ENCODE peak calls at places on chromosomes 13 and 19, in four cellular contexts. One of them, this sample, is unnamed.

GRCh38 chr19:56297010-56297409 is 17.6 kb downstream of the ZSCAN5A start:
- DNase-seq in IMR-90: no peak
- DNase-seq in GM23338: no peak
- DNase-seq in psoas muscle: no peak
- DNase-seq in this sample: no peak

GRCh38 chr19:15640294-15640903 is at the start of gene CYP4F3:
- DNase-seq in IMR-90: no peak
- DNase-seq in GM23338: no peak
- DNase-seq in psoas muscle: no peak
- DNase-seq in this sample: no peak

GRCh38 chr13:30510091-30510490 is 44.4 kb upstream of the HMGB1 start:
- DNase-seq in IMR-90: no peak
- DNase-seq in GM23338: no peak
- DNase-seq in psoas muscle: no peak
- DNase-seq in this sample: no peak

GRCh38 chr19:2523630-2524311 is 47.8 kb downstream of the GADD45B start:
- DNase-seq in IMR-90: peak; percentile 41
- DNase-seq in GM23338: peak; percentile 60
- DNase-seq in psoas muscle: no peak
- DNase-seq in this sample: no peak

GRCh38 chr19:35031072-35031881 is 1.0 kb downstream of the SCN1B start:
- DNase-seq in IMR-90: peak; percentile 18
- DNase-seq in GM23338: peak; percentile 71
- DNase-seq in psoas muscle: peak; percentile 87
- DNase-seq in this sample: peak; percentile 49

GRCh38 chr13:113833111-113833830 is 30.6 kb downstream of the GAS6 start:
- DNase-seq in IMR-90: no peak
- DNase-seq in GM23338: no peak
- DNase-seq in psoas muscle: peak; percentile 45
- DNase-seq in this sample: no peak

GRCh38 chr13:26480246-26480855 is 77.1 kb upstream of the WASF3 start:
- DNase-seq in IMR-90: peak; percentile 55
- DNase-seq in GM23338: no peak
- DNase-seq in psoas muscle: no peak
- DNase-seq in this sample: no peak

GRCh38 chr13:113723400-113724015 is 35.5 kb upstream of the TMEM255B start:
- DNase-seq in IMR-90: no peak
- DNase-seq in GM23338: no peak
- DNase-seq in psoas muscle: no peak
- DNase-seq in this sample: no peak

GRCh38 chr19:5485286-5485636 is 30.0 kb downstream of the ZNRF4 start:
- DNase-seq in IMR-90: no peak
- DNase-seq in GM23338: no peak
- DNase-seq in psoas muscle: no peak
- DNase-seq in this sample: no peak

GRCh38 chr13:34863360-34864135 is 78.5 kb upstream of the NBEA start:
- DNase-seq in IMR-90: peak; percentile 75
- DNase-seq in GM23338: no peak
- DNase-seq in psoas muscle: no peak
- DNase-seq in this sample: no peak

DNA sequence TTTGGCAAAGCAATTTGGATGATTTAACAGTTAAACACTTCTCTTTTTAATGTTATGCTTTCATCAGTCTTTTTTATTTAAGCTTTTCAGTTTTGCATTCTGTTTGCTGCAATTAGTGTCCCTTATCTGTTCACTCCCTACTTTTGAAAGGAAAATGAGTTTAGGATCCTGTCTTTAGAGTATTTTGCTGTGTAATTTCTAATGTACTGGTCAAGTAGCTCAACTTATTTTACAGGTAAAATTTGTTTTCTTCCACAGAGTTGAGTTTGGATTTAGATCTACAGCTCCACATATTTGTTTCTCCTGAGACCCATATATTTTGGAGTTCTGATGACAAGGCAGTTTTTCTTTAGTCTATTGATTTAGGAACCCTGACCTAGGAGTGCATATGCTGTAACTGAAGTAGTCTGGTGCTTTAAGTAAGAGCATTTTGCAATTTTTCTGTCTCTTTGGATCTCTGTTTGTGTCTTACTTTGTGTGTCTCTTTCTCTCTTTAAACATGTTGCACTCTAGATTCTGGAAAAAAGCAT is 19.4 kb upstream of the SPRY2 start:
- DNase-seq in IMR-90: no peak
- DNase-seq in GM23338: no peak
- DNase-seq in psoas muscle: no peak
- DNase-seq in this sample: no peak
- H3K4me3 ChIP-seq in IMR-90: no peak overlapping the region
- H3K4me3 ChIP-seq in GM23338: peak overlapping the region; percentile 38
- H3K4me3 ChIP-seq in psoas muscle: no peak overlapping the region
- H3K4me3 ChIP-seq in this sample: no peak overlapping the region

GRCh38 chr19:18562086-18562485 is 4.4 kb downstream of the KXD1 start:
- DNase-seq in IMR-90: no peak
- DNase-seq in GM23338: no peak
- DNase-seq in psoas muscle: peak; percentile 66
- DNase-seq in this sample: no peak

GRCh38 chr19:18559685-18560084 is 2.0 kb downstream of the KXD1 start:
- DNase-seq in IMR-90: no peak
- DNase-seq in GM23338: no peak
- DNase-seq in psoas muscle: no peak
- DNase-seq in this sample: no peak

GRCh38 chr19:18558595-18558994 is 925 bp downstream of the KXD1 start:
- DNase-seq in IMR-90: no peak
- DNase-seq in GM23338: no peak
- DNase-seq in psoas muscle: no peak
- DNase-seq in this sample: no peak

GRCh38 chr19:18558202-18558555 is 509 bp downstream of the KXD1 start:
- DNase-seq in IMR-90: no peak
- DNase-seq in GM23338: no peak
- DNase-seq in psoas muscle: no peak
- DNase-seq in this sample: no peak

DNA sequence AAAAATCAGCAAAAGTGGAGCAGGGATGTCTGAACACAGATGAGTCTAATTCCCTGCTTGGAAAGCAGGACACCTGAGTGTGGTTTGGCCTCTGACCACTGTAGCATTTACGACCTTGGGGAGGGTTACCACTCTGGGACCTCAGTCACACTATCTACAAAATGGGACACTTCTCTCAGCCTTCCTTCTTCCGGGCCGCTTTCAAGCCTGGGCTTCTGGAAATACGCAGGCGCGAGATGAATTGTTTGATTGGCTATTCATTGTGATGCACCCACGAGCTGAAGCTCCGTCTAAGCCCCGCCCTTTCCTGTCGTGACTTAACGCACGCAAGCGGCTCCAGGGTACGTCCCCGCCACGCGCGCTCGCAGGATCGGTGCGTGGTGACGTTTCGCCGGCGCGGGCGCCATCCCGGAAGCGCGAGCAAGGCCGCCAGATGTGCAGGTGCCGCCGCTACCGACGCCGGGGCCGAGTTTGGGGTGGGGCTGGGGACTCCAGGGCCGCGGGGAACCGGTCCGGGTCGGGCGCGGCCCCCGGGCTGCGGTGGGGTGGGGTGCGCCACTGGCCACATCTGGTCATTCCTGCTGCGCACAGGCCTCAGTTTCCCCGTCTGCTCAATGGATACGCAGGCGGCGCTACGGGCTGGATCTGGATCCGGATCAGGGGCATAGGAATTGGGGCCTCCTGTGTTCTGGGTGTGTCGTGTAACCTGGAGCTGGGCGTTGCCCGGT is at the start of gene KXD1:
- DNase-seq in IMR-90: peak; percentile 99
- DNase-seq in GM23338: peak; percentile 96
- DNase-seq in psoas muscle: peak; percentile 99
- DNase-seq in this sample: peak; percentile 96
- H3K4me1 ChIP-seq in IMR-90: peaks cover 2% of the 10 kb centered on the region
- H3K4me1 ChIP-seq in GM23338: peaks cover 8% of the 10 kb centered on the region
- H3K4me1 ChIP-seq in psoas muscle: peaks cover 18% of the 10 kb centered on the region
- H3K4me1 ChIP-seq in this sample: peaks cover 5% of the 10 kb centered on the region

DNA sequence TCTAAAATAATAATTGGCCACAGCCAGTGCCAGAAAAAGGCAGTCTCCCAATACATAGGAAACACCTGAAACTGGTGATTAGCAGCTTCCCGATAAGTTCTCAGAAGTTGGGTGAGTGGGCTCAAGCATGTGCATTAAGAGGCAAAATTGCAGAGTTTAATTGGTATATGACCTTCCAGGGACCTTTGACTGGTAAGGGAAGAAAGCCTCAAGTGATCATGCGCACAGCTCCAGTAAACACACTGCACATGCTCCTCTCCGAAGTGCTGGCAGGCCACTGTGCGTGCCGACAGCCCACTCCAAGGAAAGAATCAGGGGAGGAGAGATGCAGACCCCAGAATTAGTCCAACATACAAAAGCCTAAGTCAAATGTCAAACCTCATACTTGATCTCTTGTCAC is 18.9 kb upstream of the CEACAM8 start:
- DNase-seq in IMR-90: no peak
- DNase-seq in GM23338: no peak
- DNase-seq in psoas muscle: no peak
- DNase-seq in this sample: no peak
- H3K4me3 ChIP-seq in IMR-90: no peak overlapping the region
- H3K4me3 ChIP-seq in GM23338: no peak overlapping the region
- H3K4me3 ChIP-seq in psoas muscle: no peak overlapping the region
- H3K4me3 ChIP-seq in this sample: no peak overlapping the region

DNA sequence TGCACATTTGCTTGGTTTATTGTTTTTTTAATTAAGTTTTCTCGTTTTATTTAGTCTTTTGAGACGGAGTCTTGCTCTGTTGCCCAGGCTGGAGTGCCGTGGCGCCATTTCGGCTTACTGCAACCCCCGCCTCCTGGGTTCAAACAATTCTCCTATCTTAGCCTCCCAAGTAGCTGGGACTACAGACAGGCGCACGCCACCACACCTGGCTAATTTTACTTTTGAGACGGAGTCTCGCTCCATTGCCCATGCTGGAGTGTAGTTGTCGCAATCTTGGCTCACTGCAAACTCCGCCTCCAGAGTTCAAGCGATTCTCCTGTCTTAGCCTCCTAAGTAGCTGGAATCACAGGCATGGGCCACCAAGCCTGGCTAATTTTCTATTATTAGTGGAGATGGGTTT is 1.3 kb downstream of the RPS9 start:
- DNase-seq in IMR-90: no peak
- DNase-seq in GM23338: no peak
- DNase-seq in psoas muscle: no peak
- DNase-seq in this sample: no peak
- H3K4me1 ChIP-seq in IMR-90: peaks cover 7% of the 10 kb centered on the region
- H3K4me1 ChIP-seq in GM23338: peaks cover 40% of the 10 kb centered on the region
- H3K4me1 ChIP-seq in psoas muscle: peaks cover 52% of the 10 kb centered on the region
- H3K4me1 ChIP-seq in this sample: peaks cover 13% of the 10 kb centered on the region

GRCh38 chr19:3670796-3671679 is 29.2 kb downstream of the PIP5K1C start:
- DNase-seq in IMR-90: peak; percentile 56
- DNase-seq in GM23338: no peak
- DNase-seq in psoas muscle: peak; percentile 85
- DNase-seq in this sample: peak; percentile 92
- H3K4me3 ChIP-seq in IMR-90: no peak overlapping the region
- H3K4me3 ChIP-seq in GM23338: no peak overlapping the region
- H3K4me3 ChIP-seq in psoas muscle: peak overlapping the region; percentile 48
- H3K4me3 ChIP-seq in this sample: peak overlapping the region; percentile 29

GRCh38 chr19:49639401-49640112 is 386 bp downstream of the RRAS start:
- DNase-seq in IMR-90: no peak
- DNase-seq in GM23338: peak; percentile 21
- DNase-seq in psoas muscle: no peak
- DNase-seq in this sample: peak; percentile 52
- H3K4me1 ChIP-seq in IMR-90: peaks cover 7% of the 10 kb centered on the region
- H3K4me1 ChIP-seq in GM23338: peaks cover 48% of the 10 kb centered on the region
- H3K4me1 ChIP-seq in psoas muscle: peaks cover 35% of the 10 kb centered on the region
- H3K4me1 ChIP-seq in this sample: peaks cover 14% of the 10 kb centered on the region

GRCh38 chr19:17861542-17862402 is 2.1 kb downstream of the RPL18A start:
- DNase-seq in IMR-90: no peak
- DNase-seq in GM23338: no peak
- DNase-seq in psoas muscle: no peak
- DNase-seq in this sample: no peak
- H3K4me3 ChIP-seq in IMR-90: no peak overlapping the region
- H3K4me3 ChIP-seq in GM23338: peak overlapping the region; percentile 100
- H3K4me3 ChIP-seq in psoas muscle: peak overlapping the region; percentile 98
- H3K4me3 ChIP-seq in this sample: no peak overlapping the region

DNA sequence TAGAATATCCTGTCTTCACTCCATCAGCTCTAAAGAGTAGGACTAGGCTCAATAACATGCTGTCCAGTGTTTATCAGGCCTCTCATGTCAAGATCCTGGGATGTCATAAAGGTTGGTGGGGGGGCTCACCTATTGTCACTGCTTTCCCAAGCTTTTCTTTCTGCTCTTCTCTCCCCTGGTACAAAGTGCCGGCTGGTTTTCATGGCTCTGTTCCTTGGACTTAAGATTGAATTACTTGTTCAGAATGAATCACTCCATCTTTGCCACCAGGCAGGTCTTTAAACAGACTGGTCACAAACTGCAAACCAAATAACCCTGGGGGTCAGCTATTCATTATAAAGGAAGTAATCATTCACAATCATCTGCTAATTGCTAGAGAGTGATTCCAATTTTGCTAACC is 20.5 kb upstream of the COG6 start:
- DNase-seq in IMR-90: no peak
- DNase-seq in GM23338: no peak
- DNase-seq in psoas muscle: no peak
- DNase-seq in this sample: no peak
- H3K4me1 ChIP-seq in IMR-90: no peaks in the 10 kb centered on the region
- H3K4me1 ChIP-seq in GM23338: peaks cover 5% of the 10 kb centered on the region
- H3K4me1 ChIP-seq in psoas muscle: no peaks in the 10 kb centered on the region
- H3K4me1 ChIP-seq in this sample: no peaks in the 10 kb centered on the region

GRCh38 chr19:21593008-21593427 is 87.6 kb downstream of the ZNF429 start:
- DNase-seq in IMR-90: no peak
- DNase-seq in GM23338: no peak
- DNase-seq in psoas muscle: no peak
- DNase-seq in this sample: no peak
- H3K4me3 ChIP-seq in IMR-90: no peak overlapping the region
- H3K4me3 ChIP-seq in GM23338: no peak overlapping the region
- H3K4me3 ChIP-seq in psoas muscle: peak overlapping the region; percentile 42
- H3K4me3 ChIP-seq in this sample: no peak overlapping the region

DNA sequence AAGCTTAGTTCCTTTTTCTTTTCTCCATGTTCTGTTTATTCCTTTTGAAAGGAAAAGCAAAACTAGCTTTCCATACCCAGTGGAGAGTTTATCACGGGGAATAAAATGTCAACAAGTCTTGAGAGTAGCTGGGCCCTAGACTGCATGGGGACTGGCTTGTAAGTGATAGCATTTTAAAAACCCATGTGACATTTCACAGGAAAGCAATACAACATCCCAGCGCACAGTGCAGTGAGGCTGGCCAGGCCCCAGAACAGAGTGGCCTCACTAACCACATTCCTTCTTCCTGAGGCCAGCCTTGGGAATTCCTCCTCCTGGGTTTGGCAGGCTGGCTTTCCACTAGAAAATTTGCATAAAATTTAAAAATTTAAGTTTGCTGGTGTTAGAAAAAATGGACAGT is 149.7 kb downstream of the DLEU7 start:
- DNase-seq in IMR-90: no peak
- DNase-seq in GM23338: peak; percentile 13
- DNase-seq in psoas muscle: no peak
- DNase-seq in this sample: no peak
- H3K4me1 ChIP-seq in IMR-90: no peaks in the 10 kb centered on the region
- H3K4me1 ChIP-seq in GM23338: peaks cover 11% of the 10 kb centered on the region
- H3K4me1 ChIP-seq in psoas muscle: peaks cover 24% of the 10 kb centered on the region
- H3K4me1 ChIP-seq in this sample: no peaks in the 10 kb centered on the region

This sample was measured in uterus.